ENCODE peak calls at places on chromosomes 3 and 15, in eight cellular contexts. Q is MM.1S, R is heart right ventricle, H is tibial nerve, F is psoas muscle, I is IMR-90, X is WERI-Rb-1, Y is cardiac muscle cell. L is an unnamed sample.

GRCh38 chr3:154955907-154956533 is 124.1 kb upstream of the MME start:
- DNase-seq in Q (no peak), R (no peak), H (no peak), F (no peak), I (no peak), X (no peak), Y (no peak), L (no peak)

GRCh38 chr3:12060139-12060831 is 56.1 kb downstream of the SYN2 start:
- DNase-seq in Q (no peak), R (no peak), H (no peak), F (no peak), I (no peak), X (no peak), Y (no peak), L (no peak)

GRCh38 chr15:75904241-75904631 is 558 bp downstream of the FBXO22 start:
- DNase-seq in Q (peak; percentile 55), R (peak; percentile 5), H (no peak), F (no peak), I (peak; percentile 39), X (peak; percentile 48), Y (peak; percentile 60), L (peak; percentile 26)

GRCh38 chr3:95277614-95278013 is 1214.8 kb downstream of the NSUN3 start:
- DNase-seq in Q (no peak), R (no peak), H (no peak), F (no peak), I (no peak), X (no peak), Y (peak; percentile 5), L (no peak)

GRCh38 chr3:148789156-148789555 is 38.5 kb upstream of the CPB1 start:
- DNase-seq in Q (no peak), R (no peak), H (peak; percentile 20), F (no peak), I (no peak), X (no peak), Y (peak; percentile 26), L (no peak)

GRCh38 chr15:74245342-74245931 is 9.3 kb downstream of the CCDC33 start:
- DNase-seq in Q (no peak), R (no peak), H (no peak), F (no peak), I (no peak), X (peak; percentile 90), Y (peak; percentile 45), L (no peak)

GRCh38 chr3:197577366-197578074 is 21.8 kb upstream of the BDH1 start:
- DNase-seq in Q (no peak), R (no peak), H (no peak), F (no peak), I (no peak), X (no peak), Y (no peak), L (no peak)

GRCh38 chr3:12357456-12357855 is 68.6 kb downstream of the PPARG start:
- DNase-seq in Q (no peak), R (no peak), H (no peak), F (no peak), I (no peak), X (no peak), Y (no peak), L (no peak)

GRCh38 chr15:35958936-35959335 is 413.0 kb upstream of the DPH6 start:
- DNase-seq in Q (no peak), R (no peak), H (no peak), F (no peak), I (peak; percentile 12), X (no peak), Y (no peak), L (peak; percentile 44)

GRCh38 chr3:15399970-15400369 is 27.4 kb downstream of the METTL6 start:
- DNase-seq in Q (no peak), R (no peak), H (no peak), F (no peak), I (no peak), X (no peak), Y (no peak), L (no peak)

GRCh38 chr3:133535971-133536634 is 37.4 kb upstream of the CDV3 start:
- DNase-seq in Q (no peak), R (peak; percentile 15), H (peak; percentile 12), F (no peak), I (peak; percentile 98), X (no peak), Y (no peak), L (peak; percentile 94)

GRCh38 chr3:43180027-43180426 is 74.1 kb upstream of the POMGNT2 start:
- DNase-seq in Q (peak; percentile 81), R (peak; percentile 32), H (no peak), F (no peak), I (peak; percentile 96), X (no peak), Y (no peak), L (peak; percentile 98)

GRCh38 chr3:127750226-127751031 is 71.9 kb downstream of the MGLL start:
- DNase-seq in Q (peak; percentile 69), R (no peak), H (no peak), F (no peak), I (peak; percentile 94), X (no peak), Y (no peak), L (peak; percentile 91)

GRCh38 chr3:108489776-108490175 is 20.6 kb downstream of the MYH15 start:
- DNase-seq in Q (peak; percentile 42), R (peak; percentile 15), H (peak; percentile 77), F (no peak), I (peak; percentile 51), X (peak; percentile 35), Y (peak; percentile 57), L (peak; percentile 56)

GRCh38 chr3:71862374-71863145 is 77.6 kb upstream of the PROK2 start:
- DNase-seq in Q (no peak), R (no peak), H (no peak), F (no peak), I (no peak), X (no peak), Y (no peak), L (no peak)

GRCh38 chr3:64612916-64613526 is 74.8 kb downstream of the ADAMTS9 start:
- DNase-seq in Q (no peak), R (no peak), H (no peak), F (no peak), I (no peak), X (no peak), Y (peak; percentile 59), L (no peak)
- H3K4me3 ChIP-seq in Q (no peak overlapping the region), R (peak overlapping the region; percentile 3), H (no peak overlapping the region), F (peak overlapping the region; percentile 52), I (no peak overlapping the region), X (no peak overlapping the region), Y (no peak overlapping the region), L (no peak overlapping the region)

GRCh38 chr15:28098360-28098765 is 752 bp downstream of the OCA2 start:
- DNase-seq in Q (no peak), R (no peak), H (no peak), F (no peak), I (no peak), X (no peak), Y (no peak), L (no peak)

GRCh38 chr15:28096411-28096719 is 2.8 kb downstream of the OCA2 start:
- DNase-seq in Q (no peak), R (no peak), H (no peak), F (no peak), I (no peak), X (no peak), Y (no peak), L (no peak)

GRCh38 chr15:28098766-28099554 is at the start of gene OCA2:
- DNase-seq in Q (no peak), R (no peak), H (no peak), F (peak; percentile 55), I (peak; percentile 30), X (peak; percentile 94), Y (peak; percentile 89), L (no peak)

GRCh38 chr15:28096720-28097431 is 2.2 kb downstream of the OCA2 start:
- DNase-seq in Q (no peak), R (no peak), H (no peak), F (no peak), I (no peak), X (no peak), Y (peak; percentile 60), L (no peak)

DNA sequence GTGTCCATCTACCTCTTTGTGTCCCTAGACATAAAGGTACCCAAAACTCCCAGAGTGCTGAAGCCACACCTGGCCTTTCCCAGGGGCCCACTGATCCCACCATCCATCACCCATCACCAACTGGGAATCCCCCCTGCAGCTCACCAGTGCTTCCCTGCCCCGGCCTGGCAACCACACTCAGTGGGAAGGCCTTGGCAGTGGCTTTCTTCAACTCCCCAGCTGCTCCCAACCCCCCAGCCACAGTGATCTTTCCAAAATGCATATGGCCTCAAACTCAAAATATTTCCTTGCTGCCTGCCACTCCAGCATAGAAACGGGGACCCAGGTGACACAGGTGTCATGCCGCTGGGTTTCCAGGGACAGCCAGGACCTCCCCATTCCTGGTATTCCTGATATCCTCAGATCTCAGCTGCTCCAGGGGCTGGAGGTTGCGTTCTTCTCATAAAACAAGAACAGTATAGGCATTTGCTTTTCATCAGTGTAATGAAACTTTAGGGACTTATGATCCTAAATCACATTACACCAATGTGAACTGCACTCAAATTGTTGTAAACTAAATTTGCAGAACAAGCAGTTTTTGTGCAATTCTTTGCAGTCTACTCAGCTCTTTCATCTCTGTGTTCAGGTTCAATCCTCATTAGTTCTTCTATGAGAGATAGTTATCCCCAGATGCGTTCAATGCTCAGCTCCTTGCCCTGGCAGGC is 1.3 kb downstream of the OCA2 start:
- DNase-seq in Q (no peak), R (no peak), H (no peak), F (no peak), I (no peak), X (no peak), Y (no peak), L (no peak)
- H3K27me3 ChIP-seq in Q (peaks cover 9% of the 10 kb centered on the region), R (peaks cover 84% of the 10 kb centered on the region), H (peaks cover 83% of the 10 kb centered on the region), F (peaks cover 84% of the 10 kb centered on the region), I (peaks cover 62% of the 10 kb centered on the region), X (no peaks in the 10 kb centered on the region), Y (peaks cover 86% of the 10 kb centered on the region), L (peaks cover 20% of the 10 kb centered on the region)

GRCh38 chr15:48802257-48802656 is 8.6 kb downstream of the CEP152 start:
- DNase-seq in Q (peak; percentile 30), R (no peak), H (no peak), F (no peak), I (no peak), X (no peak), Y (no peak), L (no peak)

GRCh38 chr15:48803877-48804276 is 7.0 kb downstream of the CEP152 start:
- DNase-seq in Q (no peak), R (no peak), H (no peak), F (no peak), I (no peak), X (no peak), Y (no peak), L (no peak)

GRCh38 chr15:48800245-48800644 is 10.6 kb downstream of the CEP152 start:
- DNase-seq in Q (no peak), R (no peak), H (no peak), F (no peak), I (no peak), X (no peak), Y (no peak), L (no peak)

GRCh38 chr15:48800811-48801460 is 9.9 kb downstream of the CEP152 start:
- DNase-seq in Q (peak; percentile 27), R (no peak), H (no peak), F (no peak), I (peak; percentile 43), X (no peak), Y (no peak), L (peak; percentile 55)

GRCh38 chr15:48802867-48803266 is 8.0 kb downstream of the CEP152 start:
- DNase-seq in Q (no peak), R (no peak), H (no peak), F (no peak), I (peak; percentile 97), X (peak; percentile 16), Y (no peak), L (peak; percentile 89)
- TF ChIP-seq CTCF in Q (no peak), R (no peak), H (no peak), F (no peak), I (no peak), X (no peak), Y (no peak), L (no peak)

GRCh38 chr15:62119224-62119925 is 45.7 kb downstream of the C2CD4B start:
- DNase-seq in Q (no peak), R (peak; percentile 29), H (peak; percentile 23), F (no peak), I (peak; percentile 97), X (no peak), Y (no peak), L (peak; percentile 99)
- H3K4me3 ChIP-seq in Q (no peak overlapping the region), R (peak overlapping the region; percentile 28), H (no peak overlapping the region), F (peak overlapping the region; percentile 25), I (peak overlapping the region; percentile 32), X (peak overlapping the region; percentile 15), Y (no peak overlapping the region), L (no peak overlapping the region)

L was measured in bronchial epithelial cell.